ENCODE peak calls at places on chromosomes 11 and 22, in ten cellular contexts. One of them, this sample, is unnamed.

GRCh38 chr22:17820879-17821439 is 46.7 kb upstream of the BID start:
- DNase-seq in upper lobe of left lung: no peak
- DNase-seq in HepG2: no peak
- DNase-seq in transverse colon: no peak
- DNase-seq in Peyer's patch: no peak
- DNase-seq in right lobe of liver: no peak
- DNase-seq in adrenal gland: no peak
- DNase-seq in A549: no peak
- DNase-seq in heart left ventricle: no peak
- DNase-seq in body of pancreas: no peak
- DNase-seq in this sample: no peak

GRCh38 chr11:33505140-33505539 is 195.5 kb downstream of the C11orf91 start:
- DNase-seq in adrenal gland: no peak
- DNase-seq in heart left ventricle: no peak
- DNase-seq in right lobe of liver: no peak
- DNase-seq in upper lobe of left lung: no peak
- DNase-seq in body of pancreas: no peak
- DNase-seq in HepG2: no peak
- DNase-seq in transverse colon: no peak
- DNase-seq in Peyer's patch: no peak
- DNase-seq in A549: no peak
- DNase-seq in this sample: no peak

GRCh38 chr11:6404341-6405038 is 14.2 kb downstream of the SMPD1 start:
- DNase-seq in upper lobe of left lung: peak; percentile 41
- DNase-seq in A549: no peak
- DNase-seq in Peyer's patch: no peak
- DNase-seq in transverse colon: no peak
- DNase-seq in HepG2: no peak
- DNase-seq in right lobe of liver: no peak
- DNase-seq in heart left ventricle: no peak
- DNase-seq in body of pancreas: no peak
- DNase-seq in adrenal gland: no peak
- DNase-seq in this sample: no peak

GRCh38 chr22:43895986-43896645 is 4.3 kb upstream of the PNPLA5 start:
- DNase-seq in adrenal gland: no peak
- DNase-seq in HepG2: no peak
- DNase-seq in heart left ventricle: no peak
- DNase-seq in right lobe of liver: no peak
- DNase-seq in body of pancreas: no peak
- DNase-seq in upper lobe of left lung: no peak
- DNase-seq in Peyer's patch: no peak
- DNase-seq in transverse colon: no peak
- DNase-seq in A549: no peak
- DNase-seq in this sample: no peak

GRCh38 chr11:117819096-117820040 is 5.2 kb downstream of the FXYD2 start:
- DNase-seq in transverse colon: peak; percentile 76
- DNase-seq in Peyer's patch: peak; percentile 76
- DNase-seq in HepG2: peak; percentile 61
- DNase-seq in adrenal gland: peak; percentile 66
- DNase-seq in right lobe of liver: no peak
- DNase-seq in A549: peak; percentile 62
- DNase-seq in body of pancreas: peak; percentile 81
- DNase-seq in heart left ventricle: peak; percentile 67
- DNase-seq in upper lobe of left lung: peak; percentile 47
- DNase-seq in this sample: no peak

GRCh38 chr11:130902380-130902779 is 13.9 kb downstream of the SNX19 start:
- DNase-seq in HepG2: no peak
- DNase-seq in upper lobe of left lung: no peak
- DNase-seq in A549: no peak
- DNase-seq in heart left ventricle: no peak
- DNase-seq in transverse colon: no peak
- DNase-seq in adrenal gland: no peak
- DNase-seq in Peyer's patch: no peak
- DNase-seq in right lobe of liver: no peak
- DNase-seq in body of pancreas: no peak
- DNase-seq in this sample: no peak

GRCh38 chr11:101128571-101129202 is 926 bp downstream of the PGR start:
- DNase-seq in Peyer's patch: no peak
- DNase-seq in transverse colon: no peak
- DNase-seq in A549: no peak
- DNase-seq in HepG2: no peak
- DNase-seq in right lobe of liver: no peak
- DNase-seq in body of pancreas: peak; percentile 2
- DNase-seq in adrenal gland: no peak
- DNase-seq in upper lobe of left lung: peak; percentile 81
- DNase-seq in heart left ventricle: peak; percentile 21
- DNase-seq in this sample: no peak

GRCh38 chr11:67111261-67111660 is 7.8 kb upstream of the KDM2A start:
- DNase-seq in body of pancreas: no peak
- DNase-seq in transverse colon: no peak
- DNase-seq in adrenal gland: no peak
- DNase-seq in Peyer's patch: no peak
- DNase-seq in A549: no peak
- DNase-seq in heart left ventricle: no peak
- DNase-seq in HepG2: no peak
- DNase-seq in right lobe of liver: no peak
- DNase-seq in upper lobe of left lung: no peak
- DNase-seq in this sample: no peak

GRCh38 chr11:103744496-103745153 is 291.8 kb upstream of the DDI1 start:
- DNase-seq in A549: no peak
- DNase-seq in adrenal gland: no peak
- DNase-seq in heart left ventricle: no peak
- DNase-seq in right lobe of liver: no peak
- DNase-seq in upper lobe of left lung: no peak
- DNase-seq in HepG2: no peak
- DNase-seq in Peyer's patch: no peak
- DNase-seq in transverse colon: no peak
- DNase-seq in body of pancreas: no peak
- DNase-seq in this sample: no peak

GRCh38 chr11:116868066-116868465 is 30.6 kb upstream of the APOA1 start:
- DNase-seq in transverse colon: no peak
- DNase-seq in right lobe of liver: no peak
- DNase-seq in A549: no peak
- DNase-seq in HepG2: no peak
- DNase-seq in heart left ventricle: no peak
- DNase-seq in body of pancreas: no peak
- DNase-seq in upper lobe of left lung: no peak
- DNase-seq in Peyer's patch: no peak
- DNase-seq in adrenal gland: no peak
- DNase-seq in this sample: no peak

GRCh38 chr11:6572215-6572614 is 31.2 kb downstream of the RRP8 start:
- DNase-seq in HepG2: no peak
- DNase-seq in adrenal gland: no peak
- DNase-seq in body of pancreas: no peak
- DNase-seq in upper lobe of left lung: no peak
- DNase-seq in transverse colon: no peak
- DNase-seq in A549: no peak
- DNase-seq in heart left ventricle: no peak
- DNase-seq in right lobe of liver: no peak
- DNase-seq in Peyer's patch: no peak
- DNase-seq in this sample: no peak

GRCh38 chr11:96949464-96949863 is 559.7 kb downstream of the JRKL start:
- DNase-seq in transverse colon: no peak
- DNase-seq in HepG2: no peak
- DNase-seq in adrenal gland: no peak
- DNase-seq in heart left ventricle: no peak
- DNase-seq in A549: no peak
- DNase-seq in right lobe of liver: no peak
- DNase-seq in upper lobe of left lung: no peak
- DNase-seq in body of pancreas: no peak
- DNase-seq in Peyer's patch: no peak
- DNase-seq in this sample: no peak

GRCh38 chr11:96954587-96954986 is 564.8 kb downstream of the JRKL start:
- DNase-seq in A549: no peak
- DNase-seq in Peyer's patch: no peak
- DNase-seq in adrenal gland: no peak
- DNase-seq in heart left ventricle: no peak
- DNase-seq in HepG2: no peak
- DNase-seq in right lobe of liver: no peak
- DNase-seq in upper lobe of left lung: no peak
- DNase-seq in transverse colon: no peak
- DNase-seq in body of pancreas: no peak
- DNase-seq in this sample: no peak
- TF ChIP-seq POLR2A in A549: no peak
- TF ChIP-seq POLR2A in Peyer's patch: no peak
- TF ChIP-seq POLR2A in adrenal gland: no peak
- TF ChIP-seq POLR2A in heart left ventricle: no peak
- TF ChIP-seq POLR2A in HepG2: no peak
- TF ChIP-seq POLR2A in right lobe of liver: no peak
- TF ChIP-seq POLR2A in upper lobe of left lung: no peak
- TF ChIP-seq POLR2A in transverse colon: no peak
- TF ChIP-seq POLR2A in body of pancreas: no peak
- TF ChIP-seq POLR2A in this sample: no peak

DNA sequence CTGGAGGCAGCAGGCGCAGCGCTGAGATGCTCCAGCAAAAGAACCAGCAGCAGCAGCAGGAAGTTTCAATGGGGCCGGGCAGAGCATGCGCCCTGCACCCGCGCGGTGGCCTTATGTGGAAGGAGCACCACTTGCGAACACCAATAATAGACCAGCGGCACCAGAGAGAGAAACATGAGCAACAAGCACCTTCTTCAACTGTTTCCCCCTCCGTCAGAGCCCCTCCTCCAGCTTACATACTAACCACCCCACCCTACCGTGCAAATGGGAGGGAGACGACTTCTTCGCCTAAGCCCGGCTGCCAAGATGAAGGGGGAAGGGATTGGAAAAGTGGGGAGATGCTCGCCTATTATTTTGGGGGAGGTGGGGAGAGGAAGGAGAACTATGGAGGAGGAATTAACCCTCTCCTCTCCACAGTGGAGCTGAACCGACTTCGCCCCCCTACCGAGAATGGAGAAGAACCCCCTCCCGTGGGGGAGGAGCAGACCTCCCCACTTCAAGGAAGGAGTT is 1.1 kb downstream of the RSF1 start:
- DNase-seq in Peyer's patch: peak; percentile 96
- DNase-seq in upper lobe of left lung: peak; percentile 94
- DNase-seq in HepG2: peak; percentile 74
- DNase-seq in heart left ventricle: peak; percentile 86
- DNase-seq in transverse colon: peak; percentile 89
- DNase-seq in body of pancreas: peak; percentile 85
- DNase-seq in adrenal gland: peak; percentile 93
- DNase-seq in right lobe of liver: peak; percentile 87
- DNase-seq in A549: peak; percentile 78
- DNase-seq in this sample: peak; percentile 44
- TF ChIP-seq POLR2A in Peyer's patch: peak; percentile 26
- TF ChIP-seq POLR2A in upper lobe of left lung: no peak
- TF ChIP-seq POLR2A in HepG2: peak; percentile 67
- TF ChIP-seq POLR2A in heart left ventricle: peak; percentile 76
- TF ChIP-seq POLR2A in transverse colon: peak; percentile 49
- TF ChIP-seq POLR2A in body of pancreas: peak; percentile 66
- TF ChIP-seq POLR2A in adrenal gland: peak; percentile 41
- TF ChIP-seq POLR2A in right lobe of liver: peak; percentile 64
- TF ChIP-seq POLR2A in A549: peak; percentile 46
- TF ChIP-seq POLR2A in this sample: peak; percentile 44

GRCh38 chr22:19150482-19151328 is 613 bp upstream of the GSC2 start:
- DNase-seq in right lobe of liver: no peak
- DNase-seq in Peyer's patch: no peak
- DNase-seq in body of pancreas: no peak
- DNase-seq in heart left ventricle: no peak
- DNase-seq in A549: no peak
- DNase-seq in adrenal gland: no peak
- DNase-seq in upper lobe of left lung: peak; percentile 65
- DNase-seq in transverse colon: no peak
- DNase-seq in HepG2: no peak
- DNase-seq in this sample: no peak
- TF ChIP-seq POLR2A in right lobe of liver: no peak
- TF ChIP-seq POLR2A in Peyer's patch: no peak
- TF ChIP-seq POLR2A in body of pancreas: no peak
- TF ChIP-seq POLR2A in heart left ventricle: no peak
- TF ChIP-seq POLR2A in A549: no peak
- TF ChIP-seq POLR2A in adrenal gland: no peak
- TF ChIP-seq POLR2A in upper lobe of left lung: no peak
- TF ChIP-seq POLR2A in transverse colon: no peak
- TF ChIP-seq POLR2A in HepG2: no peak
- TF ChIP-seq POLR2A in this sample: no peak

GRCh38 chr11:35944503-35945136 is 758 bp downstream of the LDLRAD3 start:
- DNase-seq in upper lobe of left lung: peak; percentile 77
- DNase-seq in adrenal gland: no peak
- DNase-seq in HepG2: no peak
- DNase-seq in right lobe of liver: peak; percentile 21
- DNase-seq in transverse colon: no peak
- DNase-seq in heart left ventricle: no peak
- DNase-seq in body of pancreas: no peak
- DNase-seq in A549: no peak
- DNase-seq in Peyer's patch: no peak
- DNase-seq in this sample: no peak

GRCh38 chr11:35946766-35947165 is 2.9 kb downstream of the LDLRAD3 start:
- DNase-seq in HepG2: no peak
- DNase-seq in transverse colon: no peak
- DNase-seq in body of pancreas: no peak
- DNase-seq in upper lobe of left lung: no peak
- DNase-seq in right lobe of liver: no peak
- DNase-seq in heart left ventricle: no peak
- DNase-seq in A549: no peak
- DNase-seq in Peyer's patch: no peak
- DNase-seq in adrenal gland: no peak
- DNase-seq in this sample: no peak

GRCh38 chr11:35943294-35943693 is 568 bp upstream of the LDLRAD3 start:
- DNase-seq in HepG2: no peak
- DNase-seq in transverse colon: no peak
- DNase-seq in body of pancreas: no peak
- DNase-seq in right lobe of liver: no peak
- DNase-seq in upper lobe of left lung: no peak
- DNase-seq in Peyer's patch: no peak
- DNase-seq in heart left ventricle: no peak
- DNase-seq in adrenal gland: peak; percentile 20
- DNase-seq in A549: no peak
- DNase-seq in this sample: no peak

GRCh38 chr11:35945137-35945518 is 1.3 kb downstream of the LDLRAD3 start:
- DNase-seq in transverse colon: no peak
- DNase-seq in HepG2: no peak
- DNase-seq in heart left ventricle: no peak
- DNase-seq in adrenal gland: no peak
- DNase-seq in A549: no peak
- DNase-seq in right lobe of liver: no peak
- DNase-seq in upper lobe of left lung: no peak
- DNase-seq in Peyer's patch: no peak
- DNase-seq in body of pancreas: no peak
- DNase-seq in this sample: no peak

DNA sequence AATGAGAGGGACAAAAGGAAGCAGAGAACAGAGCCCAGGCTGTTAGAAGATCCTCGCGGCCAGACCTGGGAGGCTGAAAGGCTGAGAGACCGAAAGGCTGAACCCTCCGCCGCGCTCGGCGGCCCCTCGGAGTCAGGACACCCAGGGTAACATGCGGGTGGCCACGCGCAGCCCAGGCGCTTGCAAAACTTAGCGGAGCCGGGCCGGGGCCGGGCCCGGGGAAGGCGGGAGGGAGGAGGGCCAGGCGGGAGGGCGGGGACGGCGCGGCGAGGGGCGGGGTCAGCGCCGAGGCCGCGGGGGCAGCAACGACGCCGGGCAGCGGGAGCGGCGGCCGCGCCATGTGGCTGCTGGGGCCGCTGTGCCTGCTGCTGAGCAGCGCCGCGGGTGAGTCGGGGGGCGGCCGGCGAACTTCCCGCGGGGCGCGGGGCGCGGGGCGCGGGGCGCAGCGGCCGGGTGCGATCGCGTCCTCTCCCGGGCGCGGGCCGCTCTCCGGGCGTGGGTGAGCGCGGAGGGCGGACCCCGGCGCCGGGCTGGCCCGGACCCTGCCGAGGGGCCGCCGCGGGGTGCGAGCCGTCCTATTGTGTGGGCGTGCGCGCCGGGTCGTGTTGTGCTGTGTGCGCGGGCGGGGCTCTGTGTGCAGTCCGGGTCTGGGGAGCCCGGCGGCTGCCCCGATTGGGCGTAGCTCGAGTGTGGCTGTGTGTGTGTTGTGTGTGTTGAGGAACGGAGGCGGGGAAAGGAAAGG is at the start of gene LDLRAD3:
- DNase-seq in heart left ventricle: peak; percentile 82
- DNase-seq in transverse colon: peak; percentile 69
- DNase-seq in body of pancreas: peak; percentile 80
- DNase-seq in HepG2: peak; percentile 20
- DNase-seq in A549: peak; percentile 70
- DNase-seq in adrenal gland: peak; percentile 82
- DNase-seq in right lobe of liver: peak; percentile 89
- DNase-seq in upper lobe of left lung: peak; percentile 96
- DNase-seq in Peyer's patch: peak; percentile 75
- DNase-seq in this sample: peak; percentile 74
- TF ChIP-seq POLR2A in heart left ventricle: no peak
- TF ChIP-seq POLR2A in transverse colon: no peak
- TF ChIP-seq POLR2A in body of pancreas: peak; percentile 40
- TF ChIP-seq POLR2A in HepG2: no peak
- TF ChIP-seq POLR2A in A549: peak; percentile 76
- TF ChIP-seq POLR2A in adrenal gland: no peak
- TF ChIP-seq POLR2A in right lobe of liver: peak; percentile 15
- TF ChIP-seq POLR2A in upper lobe of left lung: no peak
- TF ChIP-seq POLR2A in Peyer's patch: no peak
- TF ChIP-seq POLR2A in this sample: no peak

This sample was measured in GM12891.